ENCODE peak calls at places on chromosomes 12 and 14, in four cellular contexts. O is IMR-90, I is mesendoderm, S is H1. B is an unnamed sample. For H3K4me1, the result is how much of the 10 kb centered on the place peaks cover.

GRCh38 chr12:106736051-106736957 is 38.2 kb upstream of the RIC8B start:
- DNase-seq in O (no peak), I (peak), S (no peak), B (no peak)

GRCh38 chr12:42565633-42566032 is 23.9 kb downstream of the PRICKLE1 start:
- DNase-seq in O (no peak), I (peak), S (no peak), B (peak)

GRCh38 chr12:88035907-88036289 is 6.7 kb upstream of the C12orf50 start:
- DNase-seq in O (no peak), I (no peak), S (no peak), B (no peak)

GRCh38 chr12:51661199-51661598 is 70.2 kb downstream of the SCN8A start:
- DNase-seq in O (no peak), I (no peak), S (no peak), B (no peak)

GRCh38 chr14:19828314-19828713 is 24.7 kb downstream of the OR4N2 start:
- DNase-seq in O (no peak), I (no peak), S (no peak), B (no peak)

GRCh38 chr12:110010853-110011835 is 11.9 kb downstream of the ANKRD13A start:
- DNase-seq in O (no peak), I (no peak), S (no peak), B (no peak)

GRCh38 chr14:46063872-46064271 is 587.7 kb downstream of the RPL10L start:
- DNase-seq in O (no peak), I (peak), S (no peak), B (peak)

GRCh38 chr14:70317969-70318634 is 41.4 kb downstream of the COX16 start:
- DNase-seq in O (peak), I (peak), S (peak), B (peak)

GRCh38 chr12:106416273-106416672 is 58.7 kb downstream of the POLR3B start:
- DNase-seq in O (no peak), I (peak), S (no peak), B (no peak)

GRCh38 chr12:77591959-77592358 is 238.7 kb upstream of the NAV3 start:
- DNase-seq in O (no peak), I (peak), S (no peak), B (peak)

GRCh38 chr12:102421801-102422583 is 58.4 kb downstream of the IGF1 start:
- DNase-seq in O (peak), I (no peak), S (no peak), B (no peak)

GRCh38 chr12:3202734-3203446 is 125.7 kb downstream of the TSPAN9 start:
- DNase-seq in O (peak), I (peak), S (no peak), B (peak)

GRCh38 chr12:112904571-112904970 is 2.2 kb upstream of the OAS1 start:
- DNase-seq in O (no peak), I (no peak), S (no peak), B (no peak)

GRCh38 chr12:90546511-90546910 is 408.5 kb downstream of the CCER1 start:
- DNase-seq in O (no peak), I (no peak), S (no peak), B (no peak)

GRCh38 chr14:59336078-59336477 is 129.1 kb downstream of the GPR135 start:
- DNase-seq in O (no peak), I (no peak), S (no peak), B (no peak)

GRCh38 chr12:9039397-9039977 is 50.1 kb downstream of the KLRG1 start:
- DNase-seq in O (peak), I (peak), S (no peak), B (no peak)

GRCh38 chr12:93783827-93784226 is 106.7 kb downstream of the CRADD start:
- DNase-seq in O (no peak), I (no peak), S (no peak), B (no peak)

GRCh38 chr14:22766457-22767322 is at the start of gene OXA1L:
- DNase-seq in O (peak), I (peak), S (peak), B (peak)

GRCh38 chr14:89340782-89341181 is 76.3 kb downstream of the FOXN3 start:
- DNase-seq in O (no peak), I (no peak), S (no peak), B (no peak)

GRCh38 chr14:22786685-22787084 is 20.2 kb downstream of the OXA1L start:
- DNase-seq in O (no peak), I (no peak), S (no peak), B (no peak)

GRCh38 chr14:89869606-89870005 is 84.9 kb downstream of the EFCAB11 start:
- DNase-seq in O (no peak), I (no peak), S (no peak), B (no peak)

GRCh38 chr12:114662512-114663177 is 21.3 kb downstream of the TBX3 start:
- DNase-seq in O (peak), I (peak), S (no peak), B (peak)

GRCh38 chr12:63298386-63298930 is 147.5 kb upstream of the AVPR1A start:
- DNase-seq in O (no peak), I (no peak), S (no peak), B (no peak)

GRCh38 chr14:86357119-86357518 is 827.2 kb downstream of the FLRT2 start:
- DNase-seq in O (no peak), I (no peak), S (no peak), B (no peak)

GRCh38 chr12:63844391-63845341 is at the start of gene SRGAP1:
- DNase-seq in O (peak), I (peak), S (no peak), B (peak)

GRCh38 chr14:92719421-92719820 is 29.0 kb downstream of the LGMN start:
- DNase-seq in O (peak), I (no peak), S (no peak), B (no peak)

GRCh38 chr12:3311027-3311402 is 180.0 kb upstream of the PRMT8 start:
- DNase-seq in O (no peak), I (no peak), S (no peak), B (no peak)

GRCh38 chr12:113222730-113223531 is 1.7 kb downstream of the TPCN1 start:
- DNase-seq in O (peak), I (no peak), S (no peak), B (no peak)

GRCh38 chr12:10184261-10184843 is 5.5 kb downstream of the TMEM52B start:
- DNase-seq in O (peak), I (no peak), S (no peak), B (no peak)

GRCh38 chr14:100419856-100420255 is 96.7 kb downstream of the SLC25A47 start:
- DNase-seq in O (no peak), I (peak), S (no peak), B (peak)
- H3K4me1 ChIP-seq in O (under half), I (under half), S (under half), B (under half)

GRCh38 chr14:54754623-54755386 is 147.8 kb downstream of the GCH1 start:
- DNase-seq in O (no peak), I (no peak), S (no peak), B (no peak)

GRCh38 chr14:54754116-54754622 is 148.5 kb downstream of the GCH1 start:
- DNase-seq in O (no peak), I (no peak), S (no peak), B (no peak)

GRCh38 chr14:54747616-54748015 is 155.0 kb downstream of the GCH1 start:
- DNase-seq in O (no peak), I (no peak), S (no peak), B (no peak)

GRCh38 chr14:54746019-54746418 is 156.6 kb downstream of the GCH1 start:
- DNase-seq in O (no peak), I (no peak), S (no peak), B (no peak)

GRCh38 chr14:54749727-54750126 is 152.9 kb downstream of the GCH1 start:
- DNase-seq in O (no peak), I (no peak), S (no peak), B (no peak)
- H3K56ac ChIP-seq in O (no peak), I (no peak), S (no peak), B (no peak)

GRCh38 chr12:56529656-56530055 is 8.0 kb downstream of the RBMS2 start:
- DNase-seq in O (no peak), I (no peak), S (no peak), B (no peak)
- H3K4me1 ChIP-seq in O (under half), I (under half), S (under half), B (under half)

DNA sequence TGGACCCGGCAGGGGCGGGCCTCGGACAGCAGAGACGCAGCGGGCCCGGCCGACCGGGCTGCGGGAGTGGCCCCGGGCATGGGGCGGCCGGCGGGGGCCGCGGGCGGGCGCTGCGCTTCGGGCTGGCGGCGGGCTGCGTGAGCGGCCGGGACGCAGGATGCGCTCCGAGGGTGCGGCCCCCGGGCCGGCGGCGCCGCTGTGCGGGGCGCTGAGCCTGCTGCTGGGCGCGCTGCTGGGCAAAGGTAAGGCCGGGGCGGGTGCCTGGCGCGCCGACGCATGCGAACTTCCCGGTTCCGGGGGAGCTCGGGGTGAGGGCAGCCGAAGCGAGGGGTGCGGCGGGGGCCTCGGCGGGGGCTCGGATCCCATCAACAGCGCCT is 264 bp downstream of the TMEM132C start:
- DNase-seq in O (no peak), I (no peak), S (no peak), B (no peak)
- H3K56ac ChIP-seq in O (no peak), I (no peak), S (no peak), B (no peak)